ENCODE peak calls at places on chromosomes 3 and 15, in five cellular contexts. One of them, this sample, is unnamed.

GRCh38 chr3:71490692-71491091 is 92.8 kb downstream of the FOXP1 start:
- DNase-seq in activated naive CD8-positive, alpha-beta T cell treated with anti-CD3 and anti-CD28 coated beads, Interleukin-2, amount 50 U/mL, for 16 hours: no peak
- DNase-seq in head of caudate nucleus: no peak
- DNase-seq in neural crest cell: no peak
- DNase-seq in upper lobe of right lung: no peak
- DNase-seq in this sample: no peak

GRCh38 chr15:70608156-70608555 is 155.2 kb downstream of the UACA start:
- DNase-seq in activated naive CD8-positive, alpha-beta T cell treated with anti-CD3 and anti-CD28 coated beads, Interleukin-2, amount 50 U/mL, for 16 hours: no peak
- DNase-seq in head of caudate nucleus: no peak
- DNase-seq in upper lobe of right lung: no peak
- DNase-seq in neural crest cell: no peak
- DNase-seq in this sample: no peak

GRCh38 chr3:122392868-122393844 is 9.2 kb downstream of the FAM162A start:
- DNase-seq in neural crest cell: no peak
- DNase-seq in upper lobe of right lung: no peak
- DNase-seq in activated naive CD8-positive, alpha-beta T cell treated with anti-CD3 and anti-CD28 coated beads, Interleukin-2, amount 50 U/mL, for 16 hours: no peak
- DNase-seq in head of caudate nucleus: no peak
- DNase-seq in this sample: no peak

GRCh38 chr15:96410175-96411055 is 79.9 kb downstream of the NR2F2 start:
- DNase-seq in neural crest cell: no peak
- DNase-seq in upper lobe of right lung: no peak
- DNase-seq in head of caudate nucleus: no peak
- DNase-seq in activated naive CD8-positive, alpha-beta T cell treated with anti-CD3 and anti-CD28 coated beads, Interleukin-2, amount 50 U/mL, for 16 hours: no peak
- DNase-seq in this sample: no peak

GRCh38 chr3:21830541-21830940 is 79.5 kb upstream of the ZNF385D start:
- DNase-seq in activated naive CD8-positive, alpha-beta T cell treated with anti-CD3 and anti-CD28 coated beads, Interleukin-2, amount 50 U/mL, for 16 hours: no peak
- DNase-seq in neural crest cell: no peak
- DNase-seq in upper lobe of right lung: no peak
- DNase-seq in head of caudate nucleus: no peak
- DNase-seq in this sample: no peak

GRCh38 chr3:194405756-194406155 is 6.7 kb upstream of the GP5 start:
- DNase-seq in activated naive CD8-positive, alpha-beta T cell treated with anti-CD3 and anti-CD28 coated beads, Interleukin-2, amount 50 U/mL, for 16 hours: no peak
- DNase-seq in neural crest cell: no peak
- DNase-seq in head of caudate nucleus: no peak
- DNase-seq in upper lobe of right lung: no peak
- DNase-seq in this sample: no peak

GRCh38 chr3:114519415-114519814 is 225.6 kb downstream of the TIGIT start:
- DNase-seq in head of caudate nucleus: peak
- DNase-seq in activated naive CD8-positive, alpha-beta T cell treated with anti-CD3 and anti-CD28 coated beads, Interleukin-2, amount 50 U/mL, for 16 hours: no peak
- DNase-seq in neural crest cell: no peak
- DNase-seq in upper lobe of right lung: no peak
- DNase-seq in this sample: no peak

GRCh38 chr15:66934315-66934930 is 131.0 kb upstream of the SMAD3 start:
- DNase-seq in activated naive CD8-positive, alpha-beta T cell treated with anti-CD3 and anti-CD28 coated beads, Interleukin-2, amount 50 U/mL, for 16 hours: no peak
- DNase-seq in neural crest cell: no peak
- DNase-seq in head of caudate nucleus: no peak
- DNase-seq in upper lobe of right lung: peak
- DNase-seq in this sample: no peak

This sample was measured in central memory CD8-positive, alpha-beta T cell.